ENCODE peak calls at places on chromosomes 12 and 14, in seven cellular contexts. H, X, G, J, V, N and M are unnamed samples.

GRCh38 chr12:32116897-32117296 is 10.2 kb downstream of the BICD1 start:
- DNase-seq in H (no peak), V (no peak), X (peak), J (no peak), N (peak), G (no peak), M (no peak)

GRCh38 chr14:52906141-52906601 is 44.7 kb downstream of the FERMT2 start:
- DNase-seq in N (peak), V (peak), X (peak), G (no peak), H (no peak), J (no peak), M (peak)

GRCh38 chr12:115012861-115013667 is 329.1 kb upstream of the TBX3 start:
- DNase-seq in X (no peak), J (peak), N (no peak), G (no peak), H (no peak), V (no peak), M (no peak)

GRCh38 chr14:76715927-76716200 is 45.4 kb upstream of the VASH1 start:
- DNase-seq in H (no peak), V (no peak), J (no peak), G (no peak), N (no peak), X (no peak), M (no peak)

GRCh38 chr12:10131101-10131632 is 1.2 kb upstream of the CLEC7A start:
- DNase-seq in X (no peak), H (no peak), G (no peak), J (no peak), V (no peak), N (no peak), M (no peak)

GRCh38 chr12:48010366-48010970 is 6.2 kb upstream of the COL2A1 start:
- DNase-seq in J (no peak), N (no peak), V (no peak), H (no peak), G (no peak), X (no peak), M (no peak)

GRCh38 chr14:100574642-100575031 is 12.6 kb downstream of the BEGAIN start:
- DNase-seq in N (no peak), X (no peak), J (no peak), G (no peak), H (no peak), V (no peak), M (no peak)

GRCh38 chr12:2693204-2693860 is 101.4 kb upstream of the FKBP4 start:
- DNase-seq in V (no peak), J (no peak), X (no peak), G (no peak), N (no peak), H (no peak), M (no peak)

GRCh38 chr14:104794641-104795467 is 694 bp downstream of the AKT1 start:
- DNase-seq in N (peak), H (peak), V (no peak), J (no peak), G (no peak), X (no peak), M (no peak)

GRCh38 chr14:51395361-51395849 is 155.4 kb downstream of the TMX1 start:
- DNase-seq in V (peak), G (peak), H (peak), J (peak), N (peak), X (peak), M (peak)

GRCh38 chr12:69527506-69528272 is 57.5 kb downstream of the FRS2 start:
- DNase-seq in H (no peak), G (peak), J (no peak), X (peak), V (peak), N (peak), M (no peak)

GRCh38 chr12:93793983-93794382 is 116.8 kb downstream of the CRADD start:
- DNase-seq in J (no peak), N (peak), X (peak), G (no peak), V (peak), H (no peak), M (no peak)

GRCh38 chr14:59075503-59075902 is 113.0 kb upstream of the DAAM1 start:
- DNase-seq in G (no peak), H (no peak), N (no peak), X (no peak), J (no peak), V (no peak), M (no peak)

DNA sequence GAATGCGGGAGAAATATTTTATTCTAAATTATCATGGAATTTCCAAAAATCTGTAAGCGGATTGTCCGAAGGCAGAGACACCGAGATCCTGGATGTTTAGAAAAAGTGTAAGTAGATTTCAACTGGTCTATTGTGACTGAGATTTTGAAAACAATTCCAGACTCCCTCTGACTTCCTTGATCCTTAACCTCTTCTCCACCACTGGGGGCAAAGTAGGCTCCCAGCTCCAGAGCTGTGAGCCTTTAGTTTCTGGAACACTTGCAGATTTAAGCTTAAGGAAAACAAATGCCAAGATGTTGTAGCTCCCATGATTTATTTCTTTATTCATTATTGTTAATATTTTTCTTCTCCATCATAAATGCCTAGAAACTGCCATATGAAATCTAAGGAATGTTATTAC is 1320.5 kb upstream of the SEL1L start:
- DNase-seq in N (no peak), H (no peak), X (no peak), J (no peak), G (no peak), V (no peak), M (no peak)
- TF ChIP-seq CTCF in N (no peak), H (no peak), X (no peak), J (no peak), G (no peak), V (no peak), M (no peak)

DNA sequence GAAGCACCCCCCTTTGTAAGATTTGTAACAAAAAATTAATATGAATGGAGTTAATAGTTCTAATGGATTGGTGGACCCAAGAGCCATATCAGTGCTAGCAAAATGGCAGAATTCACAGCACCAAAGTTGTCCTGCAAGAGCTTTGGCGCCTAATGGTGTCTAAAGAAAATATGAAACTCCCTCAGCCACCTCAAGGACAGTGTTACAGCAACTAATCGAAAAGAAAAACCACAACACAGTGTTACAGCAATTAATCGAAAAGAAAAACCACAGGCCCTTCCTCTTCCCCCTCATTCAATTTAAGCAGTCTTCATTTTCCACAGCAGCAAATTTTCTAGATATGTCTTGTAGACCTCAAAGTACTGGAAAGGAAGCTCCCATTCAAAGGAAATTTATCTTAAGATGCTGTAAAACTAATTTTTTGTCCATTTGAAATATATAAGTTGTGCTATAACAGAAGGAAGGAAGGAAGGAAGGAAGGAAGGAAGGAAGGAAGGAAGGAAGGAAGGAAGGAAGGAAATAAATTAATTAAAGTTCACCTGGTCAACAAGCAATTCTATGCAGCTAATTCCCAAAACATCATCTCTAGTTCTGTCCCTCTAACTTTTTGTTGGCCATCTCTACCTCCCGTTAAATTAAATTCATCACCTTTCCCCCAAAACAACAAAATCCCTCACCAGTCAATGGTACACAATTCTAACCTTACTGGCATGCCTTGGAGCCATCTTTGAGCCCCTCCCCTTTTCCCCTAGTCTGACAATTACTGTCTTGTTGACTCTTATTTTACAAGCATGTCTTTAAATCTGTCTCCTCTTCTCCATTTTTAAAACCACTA is 17.4 kb downstream of the LRP6 start:
- DNase-seq in G (no peak), J (no peak), X (no peak), V (no peak), H (no peak), N (no peak), M (no peak)
- H3K4me3 ChIP-seq in G (no peak), J (no peak), X (no peak), V (no peak), H (no peak), N (no peak), M (no peak)

DNA sequence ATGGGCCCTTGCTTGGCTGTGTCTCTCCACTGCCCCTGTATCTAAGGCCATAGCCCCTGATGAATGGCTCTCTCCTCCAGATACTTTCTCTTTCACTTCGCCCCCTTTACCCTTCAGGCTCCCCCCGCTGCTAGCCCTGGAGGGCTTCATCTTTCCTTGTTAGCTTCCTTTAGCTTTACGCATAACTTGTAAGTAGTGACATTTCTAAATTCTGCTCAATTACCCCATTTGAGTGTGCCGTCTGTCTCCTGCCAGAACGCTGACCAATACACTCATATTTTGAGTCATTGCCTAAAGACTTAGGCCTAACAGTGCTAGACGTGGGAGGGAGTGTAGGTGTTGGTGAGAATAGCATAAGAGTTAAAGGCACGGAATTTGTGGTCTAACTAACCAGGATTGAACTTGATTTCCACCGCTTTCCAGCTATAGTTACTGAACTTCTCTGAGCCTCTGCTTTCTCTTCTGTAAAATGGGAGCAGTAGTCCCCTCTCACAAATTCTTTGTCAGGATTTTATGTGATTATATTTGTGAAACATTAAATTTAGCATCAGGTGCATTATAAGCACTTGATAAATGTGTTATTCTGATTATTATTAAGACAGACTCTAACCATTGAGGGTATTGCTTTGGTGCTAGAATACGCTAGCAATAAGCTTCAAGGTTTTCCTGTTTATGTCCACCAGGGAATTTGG is 129.3 kb downstream of the ZFP36L1 start:
- DNase-seq in V (peak), N (peak), X (no peak), J (no peak), G (peak), H (no peak), M (no peak)
- TF ChIP-seq CTCF in V (no peak), N (no peak), X (no peak), J (no peak), G (no peak), H (no peak), M (no peak)

GRCh38 chr12:11767029-11767724 is 117.7 kb downstream of the ETV6 start:
- DNase-seq in J (no peak), V (no peak), N (no peak), X (no peak), H (no peak), G (no peak), M (no peak)
- H3K4me3 ChIP-seq in J (no peak), V (no peak), N (no peak), X (no peak), H (no peak), G (no peak), M (no peak)

GRCh38 chr12:125455556-125455955 is 390.3 kb downstream of the AACS start:
- DNase-seq in G (no peak), H (no peak), N (no peak), V (no peak), X (no peak), J (no peak), M (no peak)
- TF ChIP-seq CTCF in G (no peak), H (no peak), N (no peak), V (no peak), X (no peak), J (no peak), M (peak)

DNA sequence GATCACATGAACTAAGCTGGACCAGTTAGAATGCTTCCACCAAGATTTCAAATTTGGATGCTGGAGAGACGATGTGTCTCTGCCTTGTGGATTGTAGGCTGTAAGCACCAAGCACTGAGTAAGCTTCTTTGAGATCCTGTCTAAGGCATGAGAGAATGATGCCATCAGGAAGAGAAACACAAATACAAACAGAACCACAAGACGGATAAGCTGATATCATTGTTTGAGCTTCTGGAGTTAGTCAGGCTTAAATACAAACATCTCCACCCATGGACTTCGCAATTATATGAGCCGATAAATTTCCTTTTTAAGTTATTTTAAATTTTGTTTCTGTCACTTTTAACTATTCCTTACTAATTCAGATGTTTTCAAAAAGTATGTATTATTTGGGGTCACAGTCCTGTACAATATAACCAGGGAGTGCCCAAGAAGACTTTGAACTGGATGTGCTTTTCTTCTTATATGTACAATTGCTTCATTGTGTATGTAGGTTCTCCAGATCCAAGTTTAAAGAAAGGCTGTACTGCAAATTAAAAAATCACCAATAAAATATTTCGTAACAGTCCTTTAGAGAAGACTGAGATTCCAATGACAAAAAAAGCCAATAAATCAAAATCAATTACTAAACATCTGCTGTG is 274.3 kb downstream of the ADAMTS20 start:
- DNase-seq in J (no peak), X (peak), G (no peak), H (no peak), N (peak), V (peak), M (no peak)
- H3K4me3 ChIP-seq in J (no peak), X (no peak), G (no peak), H (no peak), N (no peak), V (no peak), M (no peak)

GRCh38 chr14:55864890-55865655 is 253.1 kb upstream of the PELI2 start:
- DNase-seq in G (no peak), X (no peak), N (no peak), J (no peak), V (no peak), H (no peak), M (no peak)
- TF ChIP-seq CTCF in G (no peak), X (no peak), N (no peak), J (no peak), V (no peak), H (no peak), M (no peak)

GRCh38 chr12:72277415-72277814 is 5.2 kb downstream of the TRHDE start:
- DNase-seq in G (no peak), N (peak), H (no peak), J (no peak), V (no peak), X (peak), M (no peak)
- H3K4me3 ChIP-seq in G (no peak), N (no peak), H (no peak), J (no peak), V (no peak), X (peak), M (no peak)

GRCh38 chr12:123761841-123762714 is at the start of gene DNAH10:
- DNase-seq in H (peak), G (no peak), V (no peak), X (no peak), N (peak), J (no peak), M (peak)
- TF ChIP-seq CTCF in H (peak), G (peak), V (no peak), X (peak), N (peak), J (no peak), M (peak)

DNA sequence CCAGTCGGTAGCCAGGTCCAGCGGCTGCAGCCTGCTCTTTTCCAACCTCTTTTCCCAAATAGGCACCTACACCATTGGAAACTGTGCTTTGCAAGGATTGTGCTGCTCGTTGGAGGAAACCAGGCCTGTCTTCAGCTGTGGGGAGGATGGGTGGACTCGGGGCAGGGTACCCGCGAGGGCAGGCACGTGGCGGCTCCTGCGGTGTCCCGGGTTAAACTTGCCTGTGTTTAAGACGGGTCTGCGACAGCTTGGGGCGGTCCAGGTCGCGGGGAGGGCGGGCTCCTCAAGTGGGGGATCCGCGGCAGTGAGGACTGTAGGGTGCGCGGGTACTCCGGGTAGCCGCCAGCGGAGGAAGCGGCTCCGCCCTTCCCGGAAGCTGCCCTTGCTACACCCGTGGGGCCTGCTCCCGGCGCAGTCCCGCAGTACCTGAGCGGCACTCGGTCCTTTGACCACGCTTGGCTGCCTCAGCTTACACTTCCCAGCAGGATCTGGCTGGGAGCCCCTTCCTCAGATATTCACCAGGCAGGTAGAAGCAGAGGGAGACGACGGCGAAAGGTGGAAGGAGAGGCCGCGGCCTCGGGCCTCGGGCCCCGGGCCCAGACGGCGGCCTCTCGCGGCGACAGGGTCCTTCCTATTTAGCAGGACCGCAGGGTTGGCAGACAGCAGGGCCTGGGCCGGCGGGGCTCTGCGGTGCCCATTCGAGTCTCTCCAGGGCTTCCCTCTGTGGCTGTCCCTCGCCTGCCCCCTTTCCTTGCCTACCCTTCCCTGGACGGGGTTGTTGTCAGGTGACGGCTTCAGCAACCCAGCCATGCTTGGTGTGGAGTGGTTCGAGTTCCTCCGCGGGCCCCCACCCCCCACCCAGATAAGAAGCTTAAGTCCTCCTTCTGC is 2.9 kb downstream of the TTC6 start:
- DNase-seq in V (no peak), H (peak), N (no peak), J (no peak), X (no peak), G (no peak), M (no peak)
- H3K4me3 ChIP-seq in V (no peak), H (peak), N (no peak), J (no peak), X (no peak), G (no peak), M (peak)